ENCODE peak calls at places on chromosomes 2 and 18, in six cellular contexts. D is fibroblast of lung, T is kidney, U is GM06990, P is thoracic aorta, W is nephron progenitor cell. N is an unnamed sample.

GRCh38 chr2:235270951-235271350 is 222.9 kb upstream of the AGAP1 start:
- DNase-seq in W (no peak), U (peak; percentile 59), P (no peak), T (no peak), D (peak; percentile 97), N (no peak)

GRCh38 chr2:162210385-162210784 is 32.9 kb downstream of the FAP start:
- DNase-seq in W (no peak), U (no peak), P (no peak), D (peak; percentile 48), T (no peak), N (no peak)

GRCh38 chr2:39530423-39530866 is 93.4 kb upstream of the MAP4K3 start:
- DNase-seq in T (no peak), P (no peak), W (no peak), U (no peak), D (peak; percentile 62), N (no peak)

GRCh38 chr2:60745761-60746160 is 10.3 kb upstream of the PAPOLG start:
- DNase-seq in D (no peak), W (no peak), P (no peak), U (no peak), T (no peak), N (no peak)

GRCh38 chr2:191933307-191934105 is 86.6 kb upstream of the CAVIN2 start:
- DNase-seq in D (peak; percentile 24), P (no peak), W (no peak), T (no peak), U (peak; percentile 21), N (peak; percentile 33)

GRCh38 chr2:133235959-133236358 is 332.3 kb downstream of the NCKAP5 start:
- DNase-seq in P (no peak), T (no peak), D (peak; percentile 18), W (no peak), U (no peak), N (no peak)

GRCh38 chr2:226799211-226799975 is at the start of gene IRS1:
- DNase-seq in T (peak; percentile 93), P (peak; percentile 10), U (peak; percentile 78), D (peak; percentile 82), W (peak; percentile 81), N (peak; percentile 83)

GRCh38 chr18:24263078-24263477 is 124.2 kb downstream of the CABYR start:
- DNase-seq in U (no peak), W (no peak), P (no peak), T (no peak), D (no peak), N (no peak)

GRCh38 chr2:197159681-197160211 is 150.8 kb downstream of the ANKRD44 start:
- DNase-seq in D (peak; percentile 87), U (no peak), P (no peak), T (no peak), W (no peak), N (no peak)

GRCh38 chr2:172223601-172224054 is 120.9 kb upstream of the DLX2 start:
- DNase-seq in D (no peak), P (no peak), U (no peak), W (no peak), T (no peak), N (no peak)

GRCh38 chr2:135245055-135245454 is 193.0 kb downstream of the RAB3GAP1 start:
- DNase-seq in W (no peak), D (peak; percentile 67), U (no peak), P (no peak), T (no peak), N (no peak)

GRCh38 chr18:34345738-34346137 is 121.0 kb upstream of the NOL4 start:
- DNase-seq in W (no peak), U (no peak), D (no peak), P (no peak), T (no peak), N (no peak)

GRCh38 chr18:59986139-59986538 is 86.3 kb downstream of the PMAIP1 start:
- DNase-seq in U (no peak), T (peak; percentile 61), D (no peak), P (no peak), W (no peak), N (no peak)

GRCh38 chr2:4882421-4882820 is 809.8 kb upstream of the SOX11 start:
- DNase-seq in W (no peak), U (no peak), P (no peak), T (no peak), D (no peak), N (no peak)

GRCh38 chr2:72713857-72714256 is 112.0 kb downstream of the EXOC6B start:
- DNase-seq in D (no peak), T (no peak), P (no peak), W (no peak), U (no peak), N (no peak)

GRCh38 chr2:97889156-97889555 is 106.6 kb downstream of the TMEM131 start:
- DNase-seq in T (no peak), U (no peak), P (no peak), W (no peak), D (no peak), N (no peak)

GRCh38 chr18:56650056-56650455 is 1.1 kb upstream of the WDR7 start:
- DNase-seq in W (no peak), U (no peak), D (no peak), T (no peak), P (no peak), N (no peak)

GRCh38 chr18:56647071-56647470 is 4.1 kb upstream of the WDR7 start:
- DNase-seq in D (no peak), T (no peak), U (no peak), W (no peak), P (no peak), N (no peak)

GRCh38 chr18:56641714-56642331 is 3.4 kb upstream of the TXNL1 start:
- DNase-seq in P (no peak), W (no peak), T (no peak), U (no peak), D (peak; percentile 79), N (no peak)

GRCh38 chr18:56648307-56648706 is 2.9 kb upstream of the WDR7 start:
- DNase-seq in U (no peak), T (no peak), P (no peak), W (no peak), D (no peak), N (no peak)

GRCh38 chr18:56645415-56646016 is 5.6 kb upstream of the WDR7 start:
- DNase-seq in P (no peak), U (no peak), W (no peak), D (no peak), T (no peak), N (no peak)
- TF ChIP-seq CTCF in P (no peak), U (peak; percentile 59), W (peak; percentile 33), D (peak; percentile 21), T (peak; percentile 29), N (peak; percentile 73)

GRCh38 chr2:127701651-127702394 is 526 bp downstream of the SFT2D3 start:
- DNase-seq in T (peak; percentile 94), D (peak; percentile 77), U (peak; percentile 90), P (no peak), W (peak; percentile 78), N (peak; percentile 87)
- TF ChIP-seq CTCF in T (no peak), D (no peak), U (peak; percentile 26), P (peak; percentile 49), W (no peak), N (no peak)

GRCh38 chr18:36825526-36825925 is 3.3 kb downstream of the TPGS2 start:
- DNase-seq in U (no peak), P (no peak), W (no peak), D (no peak), T (no peak), N (no peak)

GRCh38 chr18:36829362-36830140 is 624 bp downstream of the KIAA1328 start:
- DNase-seq in W (peak; percentile 43), P (no peak), T (no peak), D (peak; percentile 31), U (no peak), N (peak; percentile 35)

GRCh38 chr18:36830141-36830495 is 1.2 kb downstream of the KIAA1328 start:
- DNase-seq in U (no peak), W (no peak), T (no peak), D (no peak), P (no peak), N (no peak)

GRCh38 chr18:36828630-36829361 is at the start of the genes KIAA1328 and TPGS2:
- DNase-seq in U (peak; percentile 96), D (peak; percentile 86), T (peak; percentile 95), W (peak; percentile 84), P (peak; percentile 36), N (peak; percentile 86)

DNA sequence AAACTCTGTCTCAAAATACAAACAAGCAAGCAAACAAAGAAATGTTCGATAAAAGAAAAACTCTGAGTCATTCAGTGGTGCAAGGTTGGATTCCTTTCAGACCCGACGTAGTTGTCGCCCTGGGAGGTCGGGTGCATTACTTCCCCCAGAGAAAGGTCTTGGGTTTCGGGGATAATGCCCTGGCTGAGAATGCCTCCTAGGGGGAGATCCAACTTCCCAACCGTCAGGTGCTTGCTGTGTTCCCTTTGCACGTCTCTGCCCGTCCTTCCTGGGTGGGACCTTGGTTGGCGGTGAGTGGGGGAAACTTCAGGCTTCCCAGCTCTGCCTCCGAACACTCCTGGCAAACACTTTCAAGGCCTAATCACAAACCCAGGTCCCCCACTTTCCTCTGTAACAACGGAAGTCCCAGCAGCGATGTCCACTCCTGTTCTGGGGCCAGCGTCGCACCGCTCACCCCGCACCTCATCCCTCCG is 609 bp downstream of the TPGS2 start:
- DNase-seq in P (no peak), D (peak; percentile 62), T (peak; percentile 60), U (no peak), W (no peak), N (no peak)
- TF ChIP-seq CTCF in P (no peak), D (peak; percentile 2), T (no peak), U (no peak), W (no peak), N (no peak)

GRCh38 chr18:7452331-7452730 is 114.8 kb upstream of the PTPRM start:
- DNase-seq in D (no peak), P (no peak), U (no peak), W (peak; percentile 52), T (no peak), N (peak; percentile 58)
- TF ChIP-seq CTCF in D (peak; percentile 43), P (no peak), U (peak; percentile 51), W (peak; percentile 59), T (peak; percentile 46), N (peak; percentile 68)

N was measured in glutamatergic neuron.